ENCODE peak calls at places on chromosomes 1 and 21, in nine cellular contexts. One of them, this sample, is unnamed.

GRCh38 chr1:172154571-172154970 is 265.9 kb upstream of the C1orf105 start:
- DNase-seq in tibial artery: no peak
- DNase-seq in tibial nerve: no peak
- DNase-seq in heart right ventricle: no peak
- DNase-seq in SK-N-SH: no peak
- DNase-seq in CD8-positive, alpha-beta memory T cell: no peak
- DNase-seq in right cardiac atrium: no peak
- DNase-seq in thoracic aorta: no peak
- DNase-seq in fibroblast of lung: peak
- DNase-seq in this sample: no peak

GRCh38 chr1:200837931-200838571 is 34.7 kb upstream of the GPR25 start:
- DNase-seq in tibial artery: no peak
- DNase-seq in tibial nerve: no peak
- DNase-seq in heart right ventricle: no peak
- DNase-seq in SK-N-SH: no peak
- DNase-seq in CD8-positive, alpha-beta memory T cell: no peak
- DNase-seq in right cardiac atrium: no peak
- DNase-seq in thoracic aorta: no peak
- DNase-seq in fibroblast of lung: peak
- DNase-seq in this sample: no peak

GRCh38 chr1:220281159-220281574 is 8.9 kb upstream of the RAB3GAP2 start:
- DNase-seq in tibial artery: no peak
- DNase-seq in tibial nerve: no peak
- DNase-seq in heart right ventricle: no peak
- DNase-seq in SK-N-SH: peak
- DNase-seq in CD8-positive, alpha-beta memory T cell: no peak
- DNase-seq in right cardiac atrium: no peak
- DNase-seq in thoracic aorta: no peak
- DNase-seq in fibroblast of lung: peak
- DNase-seq in this sample: no peak

GRCh38 chr1:58895559-58896135 is 111.8 kb upstream of the JUN start:
- DNase-seq in tibial artery: no peak
- DNase-seq in tibial nerve: no peak
- DNase-seq in heart right ventricle: no peak
- DNase-seq in SK-N-SH: no peak
- DNase-seq in CD8-positive, alpha-beta memory T cell: no peak
- DNase-seq in right cardiac atrium: no peak
- DNase-seq in thoracic aorta: no peak
- DNase-seq in fibroblast of lung: no peak
- DNase-seq in this sample: no peak

GRCh38 chr21:45135868-45136267 is 61.5 kb downstream of the ADARB1 start:
- DNase-seq in tibial artery: no peak
- DNase-seq in tibial nerve: no peak
- DNase-seq in heart right ventricle: no peak
- DNase-seq in SK-N-SH: no peak
- DNase-seq in CD8-positive, alpha-beta memory T cell: no peak
- DNase-seq in right cardiac atrium: no peak
- DNase-seq in thoracic aorta: no peak
- DNase-seq in fibroblast of lung: no peak
- DNase-seq in this sample: peak

GRCh38 chr1:24748191-24749121 is 3.2 kb downstream of the CLIC4 start:
- DNase-seq in tibial artery: no peak
- DNase-seq in tibial nerve: no peak
- DNase-seq in heart right ventricle: no peak
- DNase-seq in SK-N-SH: no peak
- DNase-seq in CD8-positive, alpha-beta memory T cell: no peak
- DNase-seq in right cardiac atrium: no peak
- DNase-seq in thoracic aorta: no peak
- DNase-seq in fibroblast of lung: no peak
- DNase-seq in this sample: no peak

GRCh38 chr1:225447649-225448048 is 19.8 kb upstream of the LBR start:
- DNase-seq in tibial artery: peak
- DNase-seq in tibial nerve: peak
- DNase-seq in heart right ventricle: no peak
- DNase-seq in SK-N-SH: no peak
- DNase-seq in CD8-positive, alpha-beta memory T cell: no peak
- DNase-seq in right cardiac atrium: no peak
- DNase-seq in thoracic aorta: no peak
- DNase-seq in fibroblast of lung: peak
- DNase-seq in this sample: no peak

GRCh38 chr1:202107321-202107761 is 15.4 kb upstream of the GPR37L1 start:
- DNase-seq in tibial artery: no peak
- DNase-seq in tibial nerve: no peak
- DNase-seq in heart right ventricle: peak
- DNase-seq in SK-N-SH: no peak
- DNase-seq in CD8-positive, alpha-beta memory T cell: no peak
- DNase-seq in right cardiac atrium: peak
- DNase-seq in thoracic aorta: no peak
- DNase-seq in fibroblast of lung: no peak
- DNase-seq in this sample: peak

GRCh38 chr1:182484531-182485257 is 34.7 kb downstream of the RGSL1 start:
- DNase-seq in tibial artery: no peak
- DNase-seq in tibial nerve: no peak
- DNase-seq in heart right ventricle: no peak
- DNase-seq in SK-N-SH: peak
- DNase-seq in CD8-positive, alpha-beta memory T cell: no peak
- DNase-seq in right cardiac atrium: no peak
- DNase-seq in thoracic aorta: no peak
- DNase-seq in fibroblast of lung: no peak
- DNase-seq in this sample: no peak

GRCh38 chr1:18962855-18963737 is 6.6 kb upstream of the IFFO2 start:
- DNase-seq in tibial artery: no peak
- DNase-seq in tibial nerve: no peak
- DNase-seq in heart right ventricle: no peak
- DNase-seq in SK-N-SH: no peak
- DNase-seq in CD8-positive, alpha-beta memory T cell: no peak
- DNase-seq in right cardiac atrium: no peak
- DNase-seq in thoracic aorta: no peak
- DNase-seq in fibroblast of lung: no peak
- DNase-seq in this sample: no peak

GRCh38 chr1:26838474-26839338 is 12.2 kb downstream of the ZDHHC18 start:
- DNase-seq in tibial artery: no peak
- DNase-seq in tibial nerve: no peak
- DNase-seq in heart right ventricle: no peak
- DNase-seq in SK-N-SH: no peak
- DNase-seq in CD8-positive, alpha-beta memory T cell: peak
- DNase-seq in right cardiac atrium: no peak
- DNase-seq in thoracic aorta: no peak
- DNase-seq in fibroblast of lung: no peak
- DNase-seq in this sample: no peak

GRCh38 chr21:28177008-28177603 is 815.6 kb downstream of the LTN1 start:
- DNase-seq in tibial artery: no peak
- DNase-seq in tibial nerve: no peak
- DNase-seq in heart right ventricle: no peak
- DNase-seq in SK-N-SH: no peak
- DNase-seq in CD8-positive, alpha-beta memory T cell: no peak
- DNase-seq in right cardiac atrium: no peak
- DNase-seq in thoracic aorta: no peak
- DNase-seq in fibroblast of lung: no peak
- DNase-seq in this sample: no peak

GRCh38 chr1:97739596-97740103 is 181.2 kb downstream of the DPYD start:
- DNase-seq in tibial artery: no peak
- DNase-seq in tibial nerve: no peak
- DNase-seq in heart right ventricle: no peak
- DNase-seq in SK-N-SH: no peak
- DNase-seq in CD8-positive, alpha-beta memory T cell: no peak
- DNase-seq in right cardiac atrium: no peak
- DNase-seq in thoracic aorta: no peak
- DNase-seq in fibroblast of lung: peak
- DNase-seq in this sample: no peak

GRCh38 chr1:213014642-213015041 is 1.0 kb downstream of the ANGEL2 start:
- DNase-seq in tibial artery: no peak
- DNase-seq in tibial nerve: no peak
- DNase-seq in heart right ventricle: no peak
- DNase-seq in SK-N-SH: peak
- DNase-seq in CD8-positive, alpha-beta memory T cell: no peak
- DNase-seq in right cardiac atrium: no peak
- DNase-seq in thoracic aorta: no peak
- DNase-seq in fibroblast of lung: peak
- DNase-seq in this sample: no peak

GRCh38 chr1:178060789-178061556 is 32.9 kb upstream of the RASAL2 start:
- DNase-seq in tibial artery: no peak
- DNase-seq in tibial nerve: no peak
- DNase-seq in heart right ventricle: peak
- DNase-seq in SK-N-SH: no peak
- DNase-seq in CD8-positive, alpha-beta memory T cell: no peak
- DNase-seq in right cardiac atrium: no peak
- DNase-seq in thoracic aorta: no peak
- DNase-seq in fibroblast of lung: peak
- DNase-seq in this sample: no peak

GRCh38 chr1:36653850-36654249 is 171.1 kb upstream of the CSF3R start:
- DNase-seq in tibial artery: no peak
- DNase-seq in tibial nerve: peak
- DNase-seq in heart right ventricle: peak
- DNase-seq in SK-N-SH: no peak
- DNase-seq in CD8-positive, alpha-beta memory T cell: no peak
- DNase-seq in right cardiac atrium: peak
- DNase-seq in thoracic aorta: no peak
- DNase-seq in fibroblast of lung: peak
- DNase-seq in this sample: no peak

GRCh38 chr1:1374068-1374860 is 743 bp downstream of the AURKAIP1 start:
- DNase-seq in tibial artery: no peak
- DNase-seq in tibial nerve: no peak
- DNase-seq in heart right ventricle: no peak
- DNase-seq in SK-N-SH: peak
- DNase-seq in CD8-positive, alpha-beta memory T cell: no peak
- DNase-seq in right cardiac atrium: no peak
- DNase-seq in thoracic aorta: no peak
- DNase-seq in fibroblast of lung: no peak
- DNase-seq in this sample: peak

DNA sequence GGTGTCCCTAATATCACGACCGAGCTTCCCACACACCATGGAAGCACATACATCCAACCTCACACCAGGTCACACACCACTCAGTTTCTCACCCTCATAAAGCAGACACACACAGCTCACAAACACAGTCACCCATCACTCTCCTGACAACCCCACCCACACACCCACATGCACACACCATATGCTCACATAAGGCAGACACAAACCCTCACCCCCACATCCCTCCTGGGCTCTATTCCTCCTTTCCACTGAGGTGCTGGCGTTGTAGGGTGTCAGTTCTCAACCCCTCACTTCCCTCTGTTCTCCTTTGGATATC is 48.6 kb downstream of the RHBG start:
- DNase-seq in tibial artery: no peak
- DNase-seq in tibial nerve: no peak
- DNase-seq in heart right ventricle: no peak
- DNase-seq in SK-N-SH: no peak
- DNase-seq in CD8-positive, alpha-beta memory T cell: no peak
- DNase-seq in right cardiac atrium: no peak
- DNase-seq in thoracic aorta: no peak
- DNase-seq in fibroblast of lung: no peak
- DNase-seq in this sample: no peak
- H3K27ac ChIP-seq in tibial artery: no peak
- H3K27ac ChIP-seq in tibial nerve: no peak
- H3K27ac ChIP-seq in heart right ventricle: no peak
- H3K27ac ChIP-seq in SK-N-SH: no peak
- H3K27ac ChIP-seq in CD8-positive, alpha-beta memory T cell: no peak
- H3K27ac ChIP-seq in right cardiac atrium: no peak
- H3K27ac ChIP-seq in thoracic aorta: no peak
- H3K27ac ChIP-seq in fibroblast of lung: no peak
- H3K27ac ChIP-seq in this sample: no peak

DNA sequence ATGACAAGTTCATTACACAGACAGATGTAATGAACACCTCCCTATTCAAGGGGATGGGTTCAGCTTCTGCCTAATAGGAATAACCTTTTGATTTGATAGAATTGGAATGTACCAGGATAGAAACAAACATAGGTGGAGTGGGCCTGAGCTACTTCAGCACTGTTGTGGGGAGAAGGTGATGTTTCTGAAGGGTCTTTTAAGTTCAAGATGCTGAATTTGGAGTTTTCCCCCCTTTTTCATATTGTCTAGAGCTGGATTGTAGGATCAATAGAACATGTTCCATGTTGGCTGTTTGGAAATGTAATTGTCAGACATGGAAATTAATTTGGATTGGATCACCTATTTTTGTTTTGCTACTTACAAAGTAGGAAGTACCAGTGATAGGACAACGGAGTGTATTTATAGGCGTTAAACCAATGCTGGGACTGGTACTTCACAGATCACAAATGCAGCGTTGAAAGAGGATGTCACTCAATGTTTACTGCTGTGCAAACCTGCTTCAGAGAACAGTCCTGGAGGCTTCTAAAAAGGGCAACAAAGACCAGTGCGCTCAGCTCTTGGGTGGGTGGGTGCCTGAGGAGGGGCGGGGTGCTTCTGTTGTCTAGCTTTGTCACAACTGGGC is 2.0 kb downstream of the C1orf21 start:
- DNase-seq in tibial artery: no peak
- DNase-seq in tibial nerve: no peak
- DNase-seq in heart right ventricle: peak
- DNase-seq in SK-N-SH: peak
- DNase-seq in CD8-positive, alpha-beta memory T cell: no peak
- DNase-seq in right cardiac atrium: no peak
- DNase-seq in thoracic aorta: no peak
- DNase-seq in fibroblast of lung: no peak
- DNase-seq in this sample: peak
- H3K27ac ChIP-seq in tibial artery: peak
- H3K27ac ChIP-seq in tibial nerve: peak
- H3K27ac ChIP-seq in heart right ventricle: peak
- H3K27ac ChIP-seq in SK-N-SH: peak
- H3K27ac ChIP-seq in CD8-positive, alpha-beta memory T cell: peak
- H3K27ac ChIP-seq in right cardiac atrium: peak
- H3K27ac ChIP-seq in thoracic aorta: peak
- H3K27ac ChIP-seq in fibroblast of lung: peak
- H3K27ac ChIP-seq in this sample: peak

GRCh38 chr1:9164919-9165318 is 36.0 kb upstream of the GPR157 start:
- DNase-seq in tibial artery: no peak
- DNase-seq in tibial nerve: no peak
- DNase-seq in heart right ventricle: no peak
- DNase-seq in SK-N-SH: no peak
- DNase-seq in CD8-positive, alpha-beta memory T cell: no peak
- DNase-seq in right cardiac atrium: no peak
- DNase-seq in thoracic aorta: no peak
- DNase-seq in fibroblast of lung: no peak
- DNase-seq in this sample: no peak
- H3K27ac ChIP-seq in tibial artery: peak
- H3K27ac ChIP-seq in tibial nerve: peak
- H3K27ac ChIP-seq in heart right ventricle: no peak
- H3K27ac ChIP-seq in SK-N-SH: no peak
- H3K27ac ChIP-seq in CD8-positive, alpha-beta memory T cell: no peak
- H3K27ac ChIP-seq in right cardiac atrium: no peak
- H3K27ac ChIP-seq in thoracic aorta: peak
- H3K27ac ChIP-seq in fibroblast of lung: peak
- H3K27ac ChIP-seq in this sample: peak

DNA sequence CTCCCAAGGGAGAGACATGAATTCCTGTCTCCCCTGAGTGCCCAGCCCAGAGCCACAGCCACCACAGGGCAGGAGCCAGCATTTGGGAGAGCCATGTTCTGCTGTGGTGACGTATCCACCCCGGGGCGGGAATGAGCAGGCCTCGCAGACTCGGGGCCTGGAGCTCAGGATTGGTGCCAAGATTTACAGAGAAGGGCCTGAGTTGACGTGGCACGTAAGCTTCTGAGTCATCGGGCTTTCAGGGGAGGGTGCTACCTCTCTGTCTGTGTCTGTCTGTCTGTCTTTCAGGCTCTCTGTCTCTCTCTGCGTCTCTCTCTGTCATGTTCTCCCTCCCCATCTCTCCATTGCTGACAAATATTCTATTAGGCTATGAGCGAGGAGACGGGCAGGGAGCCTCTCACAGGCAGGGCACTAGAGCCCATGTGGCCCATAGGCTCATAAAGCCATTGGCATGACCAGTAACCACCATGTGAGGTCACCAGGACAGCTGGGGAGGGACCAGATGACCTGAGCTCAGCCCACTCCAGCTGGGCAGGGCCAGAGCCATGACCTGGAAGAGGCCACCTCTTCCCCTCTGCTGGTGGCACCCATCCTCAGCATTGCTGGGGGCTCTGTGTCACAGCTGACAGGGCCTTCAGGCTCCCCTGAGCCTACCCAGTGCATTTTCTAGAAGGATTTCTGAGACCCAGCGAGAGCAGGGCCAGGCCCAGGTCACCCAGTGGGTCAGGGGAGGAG is 300.0 kb upstream of the VAMP3 start:
- DNase-seq in tibial artery: peak
- DNase-seq in tibial nerve: peak
- DNase-seq in heart right ventricle: peak
- DNase-seq in SK-N-SH: peak
- DNase-seq in CD8-positive, alpha-beta memory T cell: no peak
- DNase-seq in right cardiac atrium: peak
- DNase-seq in thoracic aorta: peak
- DNase-seq in fibroblast of lung: peak
- DNase-seq in this sample: no peak
- H3K27ac ChIP-seq in tibial artery: peak
- H3K27ac ChIP-seq in tibial nerve: peak
- H3K27ac ChIP-seq in heart right ventricle: no peak
- H3K27ac ChIP-seq in SK-N-SH: peak
- H3K27ac ChIP-seq in CD8-positive, alpha-beta memory T cell: no peak
- H3K27ac ChIP-seq in right cardiac atrium: no peak
- H3K27ac ChIP-seq in thoracic aorta: peak
- H3K27ac ChIP-seq in fibroblast of lung: peak
- H3K27ac ChIP-seq in this sample: no peak

This sample was measured in gastrocnemius medialis.